ENCODE peak calls at places on chromosomes 6 and 20, in four cellular contexts. G is IMR-90, V is A549, I is HepG2. L is an unnamed sample.

GRCh38 chr20:63740070-63740500 is 509 bp downstream of the SLC2A4RG start:
- DNase-seq in G (peak), V (peak), I (no peak), L (peak)

GRCh38 chr20:36835025-36835424 is 40.9 kb upstream of the TLDC2 start:
- DNase-seq in G (no peak), V (no peak), I (no peak), L (no peak)

GRCh38 chr6:144012534-144012933 is 4.5 kb upstream of the PLAGL1 start:
- DNase-seq in G (peak), V (no peak), I (no peak), L (no peak)

GRCh38 chr6:73200247-73200646 is 25.0 kb downstream of the KHDC1L start:
- DNase-seq in G (no peak), V (no peak), I (no peak), L (no peak)

GRCh38 chr6:130920969-130921368 is 93.8 kb downstream of the SMLR1 start:
- DNase-seq in G (no peak), V (no peak), I (no peak), L (no peak)

GRCh38 chr6:149395185-149395584 is 4.9 kb upstream of the SUMO4 start:
- DNase-seq in G (no peak), V (no peak), I (no peak), L (no peak)

GRCh38 chr20:61516398-61517208 is 264.5 kb downstream of the CDH4 start:
- DNase-seq in G (peak), V (no peak), I (no peak), L (no peak)

GRCh38 chr6:75206338-75207210 is 721 bp upstream of the COL12A1 start:
- DNase-seq in G (no peak), V (no peak), I (no peak), L (no peak)

GRCh38 chr6:43724354-43724753 is 36.8 kb upstream of the MRPS18A start:
- DNase-seq in G (no peak), V (no peak), I (no peak), L (no peak)

GRCh38 chr20:58433759-58434158 is 44.7 kb downstream of the VAPB start:
- DNase-seq in G (peak), V (no peak), I (no peak), L (peak)

GRCh38 chr6:122476131-122476530 is 4.5 kb upstream of the SERINC1 start:
- DNase-seq in G (peak), V (peak), I (peak), L (peak)

GRCh38 chr6:113997106-113997505 is 26.2 kb upstream of the HDAC2 start:
- DNase-seq in G (peak), V (no peak), I (no peak), L (no peak)

GRCh38 chr6:143015300-143015706 is 45.4 kb upstream of the AIG1 start:
- DNase-seq in G (no peak), V (no peak), I (no peak), L (no peak)

GRCh38 chr20:4563534-4563933 is 158.2 kb upstream of the PRND start:
- DNase-seq in G (peak), V (no peak), I (peak), L (peak)

GRCh38 chr6:119980802-119981201 is 631.2 kb upstream of the MAN1A1 start:
- DNase-seq in G (no peak), V (no peak), I (no peak), L (no peak)

GRCh38 chr6:119974430-119975159 is 625.0 kb upstream of the MAN1A1 start:
- DNase-seq in G (no peak), V (no peak), I (no peak), L (no peak)

GRCh38 chr6:119979862-119980261 is 630.3 kb upstream of the MAN1A1 start:
- DNase-seq in G (peak), V (no peak), I (peak), L (peak)

DNA sequence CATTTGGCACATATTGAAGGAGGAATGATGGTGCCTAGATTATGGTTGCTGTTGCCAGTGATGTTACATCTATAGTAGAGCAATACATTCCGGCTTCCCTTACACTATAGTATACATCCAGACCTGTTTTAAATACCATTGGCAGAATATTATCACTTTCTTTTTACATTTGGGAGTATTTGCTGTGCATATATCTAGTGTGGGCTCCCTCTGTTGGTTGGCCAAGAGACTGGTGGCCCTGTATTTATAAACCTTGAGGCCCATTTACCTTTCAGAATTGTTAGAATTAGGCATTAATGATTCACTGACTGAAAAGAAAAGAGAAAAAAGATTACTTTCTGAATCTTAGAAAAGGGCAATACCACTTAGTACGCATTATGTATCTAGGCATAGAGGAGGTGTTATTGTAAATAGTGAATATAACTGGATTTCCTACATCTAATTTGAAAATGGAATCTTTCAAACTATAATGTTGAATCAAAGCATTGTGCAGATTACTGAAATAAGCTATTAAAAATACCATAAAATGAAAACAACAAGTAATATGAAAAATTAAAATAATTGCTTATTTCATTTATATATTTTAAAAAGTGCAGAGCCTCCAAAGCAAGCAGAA is 628.8 kb upstream of the MAN1A1 start:
- DNase-seq in G (peak), V (no peak), I (peak), L (no peak)
- TF ChIP-seq MAZ in G (no peak), V (no peak), I (no peak), L (no peak)

DNA sequence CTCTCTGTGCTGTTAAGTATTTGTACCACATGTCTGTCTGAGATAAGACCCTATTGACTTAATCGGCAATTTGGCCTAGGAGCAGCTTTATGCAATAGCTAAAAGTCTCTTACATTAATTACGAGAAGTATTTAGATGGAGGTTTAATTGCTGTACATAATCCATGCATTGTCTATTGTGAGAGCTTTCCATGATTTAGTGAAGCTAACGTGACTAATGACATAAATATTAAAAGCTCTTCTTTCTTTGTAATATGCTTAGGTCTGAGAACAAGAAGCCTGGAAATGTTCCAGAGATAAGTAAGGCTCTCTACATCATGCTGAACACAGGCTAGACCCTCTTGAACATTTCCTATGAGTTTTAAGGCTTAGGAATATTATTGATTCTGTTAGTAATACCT is 32.7 kb upstream of the FAM83B start:
- DNase-seq in G (peak), V (no peak), I (no peak), L (no peak)
- TF ChIP-seq RFX5 in G (no peak), V (no peak), I (no peak), L (no peak)

GRCh38 chr6:117272032-117272866 is 6.9 kb downstream of the VGLL2 start:
- DNase-seq in G (no peak), V (no peak), I (no peak), L (no peak)

GRCh38 chr6:117269649-117270120 is 4.3 kb downstream of the VGLL2 start:
- DNase-seq in G (no peak), V (no peak), I (no peak), L (no peak)

GRCh38 chr6:117267766-117268534 is 2.6 kb downstream of the VGLL2 start:
- DNase-seq in G (no peak), V (no peak), I (no peak), L (no peak)

GRCh38 chr6:117270960-117271507 is 5.7 kb downstream of the VGLL2 start:
- DNase-seq in G (no peak), V (no peak), I (no peak), L (no peak)

GRCh38 chr6:117270121-117270959 is 5.0 kb downstream of the VGLL2 start:
- DNase-seq in G (no peak), V (no peak), I (no peak), L (no peak)
- TF ChIP-seq MAZ in G (no peak), V (no peak), I (no peak), L (no peak)

GRCh38 chr20:676967-677366 is 1.4 kb upstream of the SCRT2 start:
- DNase-seq in G (no peak), V (no peak), I (no peak), L (no peak)
- TF ChIP-seq RFX5 in G (no peak), V (no peak), I (no peak), L (no peak)

GRCh38 chr6:137001287-137001976 is 43.3 kb downstream of the IL20RA start:
- DNase-seq in G (no peak), V (peak), I (peak), L (no peak)
- TF ChIP-seq MAZ in G (no peak), V (no peak), I (no peak), L (no peak)

GRCh38 chr6:25946631-25947030 is 16.0 kb upstream of the TRIM38 start:
- DNase-seq in G (no peak), V (no peak), I (no peak), L (no peak)

GRCh38 chr6:25952535-25952934 is 10.1 kb upstream of the TRIM38 start:
- DNase-seq in G (no peak), V (no peak), I (no peak), L (no peak)

GRCh38 chr6:25950297-25950696 is 12.3 kb upstream of the TRIM38 start:
- DNase-seq in G (no peak), V (no peak), I (no peak), L (no peak)

GRCh38 chr6:25951296-25952032 is 11.1 kb upstream of the TRIM38 start:
- DNase-seq in G (no peak), V (no peak), I (no peak), L (no peak)

DNA sequence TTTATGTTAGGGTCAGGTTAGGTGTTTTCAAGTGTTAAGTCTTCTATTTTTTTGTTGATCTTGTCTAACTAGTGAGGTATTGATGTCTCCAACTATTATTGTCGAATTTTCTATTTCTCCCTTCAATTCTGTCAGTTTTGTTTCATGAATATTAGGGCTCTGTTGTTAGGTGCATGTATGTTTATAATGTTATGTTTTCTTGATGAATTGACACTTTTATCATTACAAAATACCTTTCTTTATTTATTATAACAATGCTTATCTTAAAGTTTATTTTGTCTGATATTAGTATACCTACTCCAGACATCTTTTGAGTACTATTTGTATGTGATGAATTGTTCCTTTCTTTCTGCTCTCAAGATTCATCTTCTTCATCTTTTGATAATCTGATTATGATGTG is 12.9 kb upstream of the TRIM38 start:
- DNase-seq in G (no peak), V (no peak), I (no peak), L (no peak)
- TF ChIP-seq RFX5 in G (no peak), V (no peak), I (no peak), L (no peak)

GRCh38 chr6:2986722-2987196 is 12.9 kb upstream of the NQO2 start:
- DNase-seq in G (peak), V (no peak), I (no peak), L (no peak)
- TF ChIP-seq MAZ in G (no peak), V (no peak), I (no peak), L (no peak)

L was measured in K562.